ENCODE peak calls at places on chromosomes 3 and 15, in eight cellular contexts. One of them, this sample, is unnamed.

GRCh38 chr3:60855250-60855649 is 396.0 kb downstream of the FHIT start:
- DNase-seq in mucosa of descending colon: no peak
- DNase-seq in hepatocyte: no peak
- DNase-seq in foreskin fibroblast: no peak
- DNase-seq in T-helper 1 cell: no peak
- DNase-seq in DMS153: no peak
- DNase-seq in naive thymus-derived CD8-positive, alpha-beta T cell: no peak
- DNase-seq in stimulated activated CD8-positive, alpha-beta memory T cell treated with anti-CD3 and anti-CD28 coated beads, Interleukin-4, amount 100 ng/mL, for 24 hours: no peak
- DNase-seq in this sample: no peak

GRCh38 chr3:23991236-23992050 is 46.4 kb downstream of the NR1D2 start:
- DNase-seq in mucosa of descending colon: no peak
- DNase-seq in hepatocyte: peak
- DNase-seq in foreskin fibroblast: peak
- DNase-seq in T-helper 1 cell: no peak
- DNase-seq in DMS153: peak
- DNase-seq in naive thymus-derived CD8-positive, alpha-beta T cell: no peak
- DNase-seq in stimulated activated CD8-positive, alpha-beta memory T cell treated with anti-CD3 and anti-CD28 coated beads, Interleukin-4, amount 100 ng/mL, for 24 hours: no peak
- DNase-seq in this sample: no peak

GRCh38 chr15:89243046-89243690 is 611 bp upstream of the FANCI start:
- DNase-seq in mucosa of descending colon: peak
- DNase-seq in hepatocyte: no peak
- DNase-seq in foreskin fibroblast: peak
- DNase-seq in T-helper 1 cell: no peak
- DNase-seq in DMS153: no peak
- DNase-seq in naive thymus-derived CD8-positive, alpha-beta T cell: no peak
- DNase-seq in stimulated activated CD8-positive, alpha-beta memory T cell treated with anti-CD3 and anti-CD28 coated beads, Interleukin-4, amount 100 ng/mL, for 24 hours: no peak
- DNase-seq in this sample: no peak

GRCh38 chr3:124221286-124221821 is 229.4 kb upstream of the ROPN1 start:
- DNase-seq in mucosa of descending colon: no peak
- DNase-seq in hepatocyte: no peak
- DNase-seq in foreskin fibroblast: no peak
- DNase-seq in T-helper 1 cell: no peak
- DNase-seq in DMS153: peak
- DNase-seq in naive thymus-derived CD8-positive, alpha-beta T cell: no peak
- DNase-seq in stimulated activated CD8-positive, alpha-beta memory T cell treated with anti-CD3 and anti-CD28 coated beads, Interleukin-4, amount 100 ng/mL, for 24 hours: no peak
- DNase-seq in this sample: no peak

GRCh38 chr15:91496754-91497691 is 356.5 kb upstream of the SLCO3A1 start:
- DNase-seq in mucosa of descending colon: peak
- DNase-seq in hepatocyte: no peak
- DNase-seq in foreskin fibroblast: no peak
- DNase-seq in T-helper 1 cell: no peak
- DNase-seq in DMS153: no peak
- DNase-seq in naive thymus-derived CD8-positive, alpha-beta T cell: no peak
- DNase-seq in stimulated activated CD8-positive, alpha-beta memory T cell treated with anti-CD3 and anti-CD28 coated beads, Interleukin-4, amount 100 ng/mL, for 24 hours: no peak
- DNase-seq in this sample: no peak

GRCh38 chr3:116140100-116140689 is 305.1 kb downstream of the LSAMP start:
- DNase-seq in mucosa of descending colon: no peak
- DNase-seq in hepatocyte: peak
- DNase-seq in foreskin fibroblast: peak
- DNase-seq in T-helper 1 cell: no peak
- DNase-seq in DMS153: peak
- DNase-seq in naive thymus-derived CD8-positive, alpha-beta T cell: no peak
- DNase-seq in stimulated activated CD8-positive, alpha-beta memory T cell treated with anti-CD3 and anti-CD28 coated beads, Interleukin-4, amount 100 ng/mL, for 24 hours: no peak
- DNase-seq in this sample: no peak

GRCh38 chr3:42856544-42856943 is 19.1 kb downstream of the CYP8B1 start:
- DNase-seq in mucosa of descending colon: no peak
- DNase-seq in hepatocyte: no peak
- DNase-seq in foreskin fibroblast: no peak
- DNase-seq in T-helper 1 cell: no peak
- DNase-seq in DMS153: no peak
- DNase-seq in naive thymus-derived CD8-positive, alpha-beta T cell: no peak
- DNase-seq in stimulated activated CD8-positive, alpha-beta memory T cell treated with anti-CD3 and anti-CD28 coated beads, Interleukin-4, amount 100 ng/mL, for 24 hours: no peak
- DNase-seq in this sample: no peak

GRCh38 chr15:74203914-74204431 is 1.4 kb upstream of the STRA6 start:
- DNase-seq in mucosa of descending colon: no peak
- DNase-seq in hepatocyte: peak
- DNase-seq in foreskin fibroblast: peak
- DNase-seq in T-helper 1 cell: no peak
- DNase-seq in DMS153: no peak
- DNase-seq in naive thymus-derived CD8-positive, alpha-beta T cell: no peak
- DNase-seq in stimulated activated CD8-positive, alpha-beta memory T cell treated with anti-CD3 and anti-CD28 coated beads, Interleukin-4, amount 100 ng/mL, for 24 hours: no peak
- DNase-seq in this sample: no peak

GRCh38 chr3:17945799-17946381 is 203.5 kb upstream of the TBC1D5 start:
- DNase-seq in mucosa of descending colon: no peak
- DNase-seq in hepatocyte: no peak
- DNase-seq in foreskin fibroblast: no peak
- DNase-seq in T-helper 1 cell: no peak
- DNase-seq in DMS153: no peak
- DNase-seq in naive thymus-derived CD8-positive, alpha-beta T cell: no peak
- DNase-seq in stimulated activated CD8-positive, alpha-beta memory T cell treated with anti-CD3 and anti-CD28 coated beads, Interleukin-4, amount 100 ng/mL, for 24 hours: no peak
- DNase-seq in this sample: no peak

This sample was measured in naive thymus-derived CD4-positive, alpha-beta T cell.